ENCODE peak calls at places on chromosomes 1 and 21, in seven cellular contexts. H is HT-29; M is head of caudate nucleus; V is A172; Z is upper lobe of right lung; I is activated T-cell treated with anti-CD3 and anti-CD28 coated beads, Interleukin-2, amount 50 U/mL, for 72 hours; R is NCI-H1105 treated with DMSO at 0.1 percent for 48 hours. N is an unnamed sample.

GRCh38 chr1:52907068-52907811 is 14.3 kb downstream of the ECHDC2 start:
- DNase-seq in H (no peak), Z (no peak), R (no peak), V (no peak), M (no peak), I (no peak), N (no peak)

GRCh38 chr1:24108334-24109165 is 3.4 kb downstream of the MYOM3 start:
- DNase-seq in V (peak; percentile 77), M (no peak), H (peak; percentile 86), Z (peak; percentile 53), R (no peak), I (peak; percentile 23), N (peak; percentile 98)

GRCh38 chr1:8218351-8219092 is 99.4 kb upstream of the SLC45A1 start:
- DNase-seq in M (no peak), V (no peak), H (no peak), Z (no peak), I (no peak), R (no peak), N (no peak)

GRCh38 chr1:212583643-212584042 is 24.9 kb upstream of the ATF3 start:
- DNase-seq in H (no peak), I (no peak), Z (no peak), V (no peak), M (no peak), R (no peak), N (no peak)

GRCh38 chr1:206075786-206076725 is 23.1 kb downstream of the RHEX start:
- DNase-seq in H (no peak), I (no peak), R (no peak), Z (no peak), M (peak; percentile 61), V (no peak), N (no peak)

GRCh38 chr1:183783342-183783741 is 21.6 kb upstream of the RGL1 start:
- DNase-seq in V (no peak), I (no peak), M (no peak), Z (no peak), H (no peak), R (no peak), N (peak; percentile 15)

GRCh38 chr1:85087659-85088407 is 39.5 kb upstream of the MCOLN3 start:
- DNase-seq in I (no peak), V (no peak), R (no peak), M (no peak), Z (no peak), H (no peak), N (no peak)

GRCh38 chr1:173436831-173437428 is 40.2 kb upstream of the PRDX6 start:
- DNase-seq in M (no peak), H (no peak), R (no peak), V (no peak), Z (no peak), I (no peak), N (no peak)

GRCh38 chr1:34779526-34779925 is 1.5 kb upstream of the GJB3 start:
- DNase-seq in V (no peak), Z (peak; percentile 12), R (no peak), I (no peak), H (peak; percentile 61), M (no peak), N (no peak)

GRCh38 chr1:112935474-112936289 is 20.3 kb downstream of the SLC16A1 start:
- DNase-seq in R (no peak), I (no peak), H (no peak), M (no peak), V (peak; percentile 55), Z (no peak), N (peak; percentile 80)

GRCh38 chr1:153842006-153842471 is 66.8 kb downstream of the SLC27A3 start:
- DNase-seq in Z (no peak), M (no peak), V (peak; percentile 21), H (no peak), I (no peak), R (peak; percentile 75), N (peak; percentile 75)

GRCh38 chr21:17231771-17232170 is 281.1 kb upstream of the CXADR start:
- DNase-seq in I (no peak), M (no peak), R (no peak), V (no peak), H (no peak), Z (no peak), N (no peak)

GRCh38 chr1:156571261-156571958 is 955 bp downstream of the IQGAP3 start:
- DNase-seq in Z (no peak), R (no peak), I (no peak), H (peak; percentile 68), V (peak; percentile 87), M (no peak), N (peak; percentile 96)

GRCh38 chr1:98110674-98111073 is 189.8 kb upstream of the DPYD start:
- DNase-seq in R (no peak), V (peak; percentile 94), H (no peak), M (no peak), Z (no peak), I (no peak), N (peak; percentile 45)

GRCh38 chr1:12094180-12094579 is 31.1 kb downstream of the TNFRSF8 start:
- DNase-seq in R (no peak), M (no peak), H (no peak), I (no peak), V (no peak), Z (no peak), N (no peak)

GRCh38 chr1:159936284-159936904 is 9.0 kb downstream of the IGSF9 start:
- DNase-seq in R (peak; percentile 24), M (no peak), Z (peak; percentile 85), I (peak; percentile 89), H (peak; percentile 88), V (peak; percentile 80), N (peak; percentile 98)

GRCh38 chr1:116814935-116815334 is 60.7 kb downstream of the CD2 start:
- DNase-seq in Z (no peak), V (no peak), H (no peak), R (no peak), M (no peak), I (peak; percentile 49), N (no peak)

GRCh38 chr21:45579383-45580180 is 37.3 kb upstream of the SLC19A1 start:
- DNase-seq in I (no peak), H (no peak), V (no peak), M (no peak), R (no peak), Z (peak; percentile 55), N (no peak)

GRCh38 chr1:6329851-6330250 is 63.7 kb downstream of the ACOT7 start:
- DNase-seq in V (no peak), R (no peak), H (no peak), Z (no peak), I (no peak), M (no peak), N (no peak)

GRCh38 chr21:44817506-44817880 is 369 bp downstream of the SUMO3 start:
- DNase-seq in H (peak; percentile 79), M (peak; percentile 95), Z (peak; percentile 96), R (peak; percentile 64), I (peak; percentile 95), V (peak; percentile 60), N (peak; percentile 99)

GRCh38 chr1:203858055-203858454 is 3.3 kb upstream of the SNRPE start:
- DNase-seq in I (no peak), V (peak; percentile 83), Z (no peak), H (no peak), R (no peak), M (no peak), N (peak; percentile 53)

GRCh38 chr1:226737819-226738420 is 1.2 kb downstream of the ITPKB start:
- DNase-seq in Z (peak; percentile 82), M (peak; percentile 37), R (no peak), H (peak; percentile 60), V (no peak), I (peak; percentile 60), N (peak; percentile 90)

GRCh38 chr1:171664976-171665375 is 12.5 kb upstream of the MYOC start:
- DNase-seq in H (peak; percentile 3), R (no peak), I (no peak), M (no peak), V (no peak), Z (no peak), N (no peak)

GRCh38 chr1:109541102-109541501 is 1.4 kb downstream of the GPR61 start:
- DNase-seq in I (no peak), H (no peak), Z (no peak), R (no peak), V (no peak), M (no peak), N (peak; percentile 31)

GRCh38 chr1:172917972-172918371 is 132.8 kb downstream of the TNFSF18 start:
- DNase-seq in I (no peak), M (no peak), H (no peak), V (peak; percentile 99), R (no peak), Z (no peak), N (peak; percentile 92)

GRCh38 chr1:201004154-201004553 is 19.4 kb downstream of the KIF21B start:
- DNase-seq in M (no peak), Z (no peak), H (no peak), I (no peak), R (no peak), V (no peak), N (no peak)

GRCh38 chr1:1349256-1350012 is at the start of gene DVL1:
- DNase-seq in M (peak; percentile 49), I (peak; percentile 82), H (no peak), R (peak; percentile 57), V (no peak), Z (peak; percentile 86), N (peak; percentile 99)

GRCh38 chr1:3584915-3585314 is 26.4 kb downstream of the MEGF6 start:
- DNase-seq in Z (no peak), R (no peak), H (no peak), I (no peak), V (no peak), M (no peak), N (no peak)

GRCh38 chr1:4121834-4122512 is 221.9 kb upstream of the C1orf174 start:
- DNase-seq in R (no peak), V (no peak), M (no peak), I (no peak), Z (no peak), H (no peak), N (peak; percentile 52)

GRCh38 chr21:46295996-46296752 is 10.0 kb downstream of the YBEY start:
- DNase-seq in I (peak; percentile 65), V (no peak), R (no peak), M (peak; percentile 31), H (no peak), Z (peak; percentile 91), N (peak; percentile 90)

GRCh38 chr1:89989791-89990190 is 5.1 kb upstream of the ZNF326 start:
- DNase-seq in V (no peak), Z (no peak), I (no peak), M (no peak), R (no peak), H (peak; percentile 76), N (no peak)